ENCODE peak calls at places on chromosomes 13 and 19, in ten cellular contexts. M is A549, T is MM.1S, A is H1, Z is IMR-90, O is mammary epithelial cell, X is H9, W is HCT116, G is hepatocyte, I is PC-3. Y is an unnamed sample.
A peak's percentile ranks its signal among the peaks of the same experiment; 100 is the strongest.

GRCh38 chr13:29721766-29722165 is 126.3 kb upstream of the SLC7A1 start:
- DNase-seq in M (no peak), T (no peak), A (no peak), Z (no peak), O (no peak), X (no peak), W (no peak), G (no peak), I (no peak), Y (no peak)

GRCh38 chr19:51470966-51471365 is 7.4 kb upstream of the CEACAM18 start:
- DNase-seq in M (no peak), T (no peak), A (no peak), Z (no peak), O (peak; percentile 8), X (no peak), W (no peak), G (no peak), I (peak; percentile 76), Y (no peak)

GRCh38 chr19:16360738-16361137 is 36.1 kb downstream of the KLF2 start:
- DNase-seq in M (no peak), T (no peak), A (no peak), Z (no peak), O (no peak), X (no peak), W (no peak), G (no peak), I (no peak), Y (no peak)

GRCh38 chr13:50200562-50200961 is 185.3 kb downstream of the KCNRG start:
- DNase-seq in M (no peak), T (no peak), A (no peak), Z (no peak), O (no peak), X (no peak), W (no peak), G (no peak), I (no peak), Y (no peak)

GRCh38 chr13:97274782-97275252 is 52.7 kb downstream of the MBNL2 start:
- DNase-seq in M (peak; percentile 44), T (no peak), A (no peak), Z (peak; percentile 87), O (peak; percentile 56), X (no peak), W (no peak), G (no peak), I (peak; percentile 63), Y (peak; percentile 89)

GRCh38 chr13:49867834-49868233 is 68.3 kb downstream of the SPRYD7 start:
- DNase-seq in M (no peak), T (no peak), A (no peak), Z (no peak), O (no peak), X (no peak), W (no peak), G (no peak), I (no peak), Y (no peak)

GRCh38 chr19:50506700-50507099 is 4.3 kb downstream of the JOSD2 start:
- DNase-seq in M (no peak), T (no peak), A (no peak), Z (no peak), O (no peak), X (no peak), W (no peak), G (no peak), I (no peak), Y (no peak)

GRCh38 chr13:80012281-80012680 is 328.6 kb downstream of the SPRY2 start:
- DNase-seq in M (no peak), T (no peak), A (no peak), Z (no peak), O (no peak), X (no peak), W (no peak), G (no peak), I (peak; percentile 26), Y (peak; percentile 30)

GRCh38 chr19:1811942-1812425 is at the start of gene ATP8B3:
- DNase-seq in M (no peak), T (no peak), A (no peak), Z (no peak), O (no peak), X (no peak), W (no peak), G (no peak), I (no peak), Y (no peak)

DNA sequence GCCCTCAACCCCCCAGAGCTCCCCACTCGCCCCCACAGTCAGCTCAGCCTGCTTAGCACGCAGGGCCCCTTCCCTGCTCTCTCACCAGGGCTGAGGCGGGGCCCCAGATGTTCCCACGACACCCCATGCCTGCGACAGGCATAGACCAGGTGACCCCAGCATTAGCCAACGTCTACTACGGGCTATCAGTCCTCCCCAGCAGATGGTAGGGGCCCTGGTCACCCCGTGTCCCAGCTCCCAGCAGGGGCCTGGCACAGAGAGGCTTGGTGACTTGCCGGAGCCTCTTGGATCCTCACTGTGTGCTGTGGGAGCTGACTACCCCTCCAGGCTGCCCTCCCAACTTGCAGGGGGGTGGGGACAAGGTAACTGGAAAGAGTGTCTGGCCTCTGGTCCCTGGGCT is 80.6 kb downstream of the KDM4B start:
- DNase-seq in M (no peak), T (no peak), A (no peak), Z (no peak), O (no peak), X (no peak), W (no peak), G (no peak), I (no peak), Y (no peak)
- H3K4me2 ChIP-seq in M (peak overlapping the region; percentile 92), T (no peak overlapping the region), A (no peak overlapping the region), Z (no peak overlapping the region), O (no peak overlapping the region), X (no peak overlapping the region), W (no peak overlapping the region), G (no peak overlapping the region), I (peak overlapping the region; percentile 83), Y (no peak overlapping the region)

DNA sequence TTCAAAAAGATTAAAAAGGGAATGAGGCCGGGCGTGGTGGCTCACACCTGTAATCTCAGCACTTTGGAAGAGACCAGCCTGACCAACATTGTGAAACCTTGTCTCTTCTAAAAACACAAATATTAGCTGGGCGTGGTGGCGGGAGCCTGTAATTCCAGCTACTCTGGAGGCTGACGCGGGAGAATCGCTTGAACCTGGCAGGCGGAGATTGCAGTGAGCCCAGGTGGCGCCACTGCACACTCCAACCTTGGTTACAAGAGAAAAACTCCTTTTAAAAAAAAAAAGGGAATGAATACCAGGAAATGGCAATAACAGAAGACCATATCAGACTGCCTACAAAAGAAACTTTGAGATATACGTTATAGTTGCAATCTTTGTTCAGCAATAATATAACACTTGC is 1244.5 kb downstream of the PCDH9 start:
- DNase-seq in M (peak; percentile 57), T (no peak), A (no peak), Z (no peak), O (no peak), X (peak; percentile 71), W (peak; percentile 67), G (peak; percentile 6), I (peak; percentile 34), Y (no peak)
- TF ChIP-seq CTCF in M (no peak), T (no peak), A (peak; percentile 52), Z (no peak), O (no peak), X (peak; percentile 66), W (peak; percentile 61), G (peak; percentile 22), I (peak; percentile 48), Y (no peak)

DNA sequence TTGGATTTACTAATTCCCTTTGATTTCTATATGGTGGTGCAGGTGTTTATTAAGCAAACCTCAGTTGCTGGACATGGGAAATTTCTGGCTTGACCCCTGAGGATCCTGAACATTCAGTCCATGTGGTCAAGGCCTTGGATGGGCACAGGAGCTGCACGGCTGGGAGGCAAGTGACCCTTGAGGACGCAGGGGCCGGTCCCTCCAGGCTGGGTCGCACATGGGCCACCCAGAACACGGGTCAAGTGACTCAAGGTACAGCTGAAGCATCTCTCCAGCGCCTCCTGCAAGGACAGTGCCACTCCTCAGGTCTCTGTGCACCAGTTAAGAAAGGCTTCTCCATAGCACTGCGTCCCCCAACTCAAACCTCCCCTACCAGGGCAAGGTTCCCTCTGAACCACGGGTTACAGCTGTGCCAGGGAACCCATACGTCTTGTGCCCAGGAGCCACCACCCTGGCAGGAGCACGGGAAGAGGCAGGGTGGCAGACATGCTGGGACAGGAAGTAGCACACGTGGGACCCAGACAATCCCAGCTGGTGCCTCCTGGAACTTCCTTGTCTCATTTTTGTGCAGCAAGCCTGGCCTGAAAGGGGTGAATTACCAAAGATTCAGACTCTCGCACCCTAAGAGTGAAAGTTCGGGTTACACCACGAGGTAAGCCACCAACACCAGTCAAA is 93.1 kb downstream of the SPACA7 start:
- DNase-seq in M (no peak), T (no peak), A (no peak), Z (no peak), O (no peak), X (no peak), W (no peak), G (no peak), I (no peak), Y (no peak)
- H3K4me2 ChIP-seq in M (no peak overlapping the region), T (no peak overlapping the region), A (no peak overlapping the region), Z (no peak overlapping the region), O (no peak overlapping the region), X (no peak overlapping the region), W (no peak overlapping the region), G (no peak overlapping the region), I (no peak overlapping the region), Y (no peak overlapping the region)

DNA sequence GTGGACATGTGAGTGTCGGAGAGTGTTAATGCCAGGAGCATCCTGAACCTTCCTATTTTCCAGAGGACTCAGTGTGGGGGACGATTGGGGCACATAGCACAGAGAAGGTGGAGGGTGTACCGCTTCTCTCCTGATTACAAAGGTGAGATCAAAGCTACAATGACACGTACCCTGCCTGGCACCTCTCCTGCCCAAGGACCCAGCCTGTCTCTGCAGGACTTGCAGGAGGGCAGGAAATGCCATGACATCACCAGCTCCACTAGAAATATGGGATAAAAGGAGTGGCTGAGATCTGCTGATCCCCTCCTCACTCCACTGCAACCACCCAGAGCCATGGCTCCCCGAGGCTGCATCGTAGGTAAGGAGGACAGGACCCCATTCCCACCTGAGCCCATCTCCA is at the start of gene IGFL1:
- DNase-seq in M (no peak), T (no peak), A (no peak), Z (no peak), O (no peak), X (no peak), W (no peak), G (no peak), I (no peak), Y (no peak)
- TF ChIP-seq CTCF in M (no peak), T (no peak), A (no peak), Z (no peak), O (no peak), X (no peak), W (no peak), G (no peak), I (no peak), Y (no peak)